ENCODE peak calls at places on chromosomes 7 and 10, in five cellular contexts. H is H1, Z is GM12878, G is HepG2, T is K562. J is an unnamed sample.

GRCh38 chr10:33258951-33259350 is 75.5 kb downstream of the NRP1 start:
- DNase-seq in H (no peak), Z (no peak), G (no peak), T (no peak), J (peak; percentile 58)

GRCh38 chr10:62224606-62225005 is 44.0 kb downstream of the RTKN2 start:
- DNase-seq in H (no peak), Z (no peak), G (no peak), T (no peak), J (peak; percentile 6)

GRCh38 chr10:90245623-90246022 is 544.2 kb downstream of the KIF20B start:
- DNase-seq in H (no peak), Z (no peak), G (no peak), T (no peak), J (no peak)

GRCh38 chr7:20085086-20085485 is 132.1 kb downstream of the MACC1 start:
- DNase-seq in H (no peak), Z (no peak), G (no peak), T (no peak), J (no peak)

GRCh38 chr7:114086491-114086905 is 167.7 kb upstream of the PPP1R3A start:
- DNase-seq in H (peak; percentile 51), Z (no peak), G (no peak), T (no peak), J (no peak)

GRCh38 chr10:116753759-116754158 is 11.4 kb upstream of the HSPA12A start:
- DNase-seq in H (no peak), Z (no peak), G (no peak), T (no peak), J (no peak)

GRCh38 chr10:28631896-28632596 is 45.3 kb upstream of the BAMBI start:
- DNase-seq in H (no peak), Z (no peak), G (peak; percentile 13), T (no peak), J (no peak)

GRCh38 chr10:118596426-118597124 is 1.1 kb upstream of the PRLHR start:
- DNase-seq in H (no peak), Z (no peak), G (no peak), T (no peak), J (no peak)

GRCh38 chr10:89978081-89978480 is 276.7 kb downstream of the KIF20B start:
- DNase-seq in H (no peak), Z (no peak), G (no peak), T (no peak), J (no peak)

GRCh38 chr7:117034851-117035462 is 81.7 kb downstream of the ST7 start:
- DNase-seq in H (no peak), Z (no peak), G (no peak), T (no peak), J (no peak)

GRCh38 chr10:131475043-131475442 is 163.5 kb upstream of the TCERG1L start:
- DNase-seq in H (no peak), Z (no peak), G (no peak), T (no peak), J (no peak)

GRCh38 chr10:118911361-118911760 is 118.2 kb upstream of the NANOS1 start:
- DNase-seq in H (no peak), Z (no peak), G (peak; percentile 58), T (no peak), J (peak; percentile 41)

DNA sequence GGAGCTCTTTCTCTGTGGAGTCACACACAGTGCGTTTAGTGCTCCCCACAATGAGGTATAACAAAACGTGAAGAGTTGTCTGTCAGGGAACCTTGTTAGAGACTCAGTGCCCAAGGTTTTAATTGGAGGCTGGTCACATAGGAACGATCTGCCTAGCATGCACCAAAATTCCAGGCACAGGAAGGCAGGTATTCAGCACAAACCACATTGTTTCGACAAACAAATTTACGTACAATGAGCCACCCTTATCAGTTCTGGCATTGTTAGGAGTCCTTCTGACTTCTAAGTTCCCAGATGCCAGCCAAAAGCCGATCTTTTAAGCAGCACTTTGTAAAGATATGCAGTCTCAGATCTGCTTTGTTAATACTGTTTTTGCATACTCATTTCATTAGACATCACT is 414.2 kb upstream of the MTPN start:
- DNase-seq in H (no peak), Z (no peak), G (no peak), T (no peak), J (no peak)
- TF ChIP-seq POLR2A in H (no peak), Z (no peak), G (no peak), T (no peak), J (no peak)

GRCh38 chr7:33422825-33423645 is 293.7 kb downstream of the BBS9 start:
- DNase-seq in H (no peak), Z (no peak), G (no peak), T (no peak), J (no peak)

GRCh38 chr7:33421384-33421783 is 292.0 kb downstream of the BBS9 start:
- DNase-seq in H (no peak), Z (no peak), G (no peak), T (no peak), J (no peak)

GRCh38 chr7:33420311-33420710 is 290.9 kb downstream of the BBS9 start:
- DNase-seq in H (no peak), Z (no peak), G (no peak), T (no peak), J (no peak)

GRCh38 chr7:33425385-33425784 is 296.0 kb downstream of the BBS9 start:
- DNase-seq in H (no peak), Z (no peak), G (no peak), T (no peak), J (no peak)

DNA sequence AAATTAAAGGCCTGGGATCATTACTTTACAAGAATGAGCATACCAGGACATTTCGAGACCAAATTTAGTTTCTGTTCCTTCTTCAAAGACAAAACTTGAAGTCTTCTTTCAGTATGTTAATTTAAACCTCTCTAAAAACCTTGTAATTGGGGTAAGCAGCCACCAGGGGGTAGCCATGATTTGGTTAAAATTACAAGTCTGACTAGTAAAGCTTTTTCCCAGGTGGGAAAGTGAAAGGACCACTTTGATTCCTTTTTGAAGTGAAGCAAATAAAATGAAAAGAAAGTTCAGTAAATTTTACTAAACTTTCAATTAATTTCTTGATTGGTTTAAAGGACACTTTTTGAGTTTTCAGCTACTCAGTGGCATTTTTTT is 294.3 kb downstream of the BBS9 start:
- DNase-seq in H (peak; percentile 67), Z (peak; percentile 24), G (peak; percentile 16), T (peak; percentile 7), J (peak; percentile 12)
- TF ChIP-seq HDAC2 in H (no peak), Z (no peak), G (no peak), T (no peak), J (no peak)

DNA sequence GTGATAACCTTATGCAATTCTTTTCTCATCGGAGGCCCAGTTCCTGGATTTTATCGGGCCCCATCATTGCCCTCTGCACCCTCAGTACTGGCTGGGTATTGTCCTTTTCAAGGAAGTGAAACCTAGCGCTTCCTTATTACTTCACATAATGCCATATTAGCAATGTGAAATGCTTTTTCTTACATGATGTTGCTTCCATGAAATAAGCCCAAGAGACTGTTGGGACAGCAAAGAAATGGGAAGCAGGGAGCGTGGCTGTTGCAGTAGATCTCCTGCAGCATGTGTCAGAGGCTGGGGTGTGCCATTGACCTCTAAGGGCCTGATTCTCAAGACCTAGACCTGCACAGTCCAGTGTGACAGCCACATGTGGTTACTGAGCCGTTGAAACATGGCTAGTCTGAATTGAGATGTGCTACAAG is 8.1 kb downstream of the CHN2 start:
- DNase-seq in H (no peak), Z (no peak), G (no peak), T (no peak), J (no peak)
- H3K4me2 ChIP-seq in H (no peak overlapping the region), Z (no peak overlapping the region), G (no peak overlapping the region), T (no peak overlapping the region), J (no peak overlapping the region)

GRCh38 chr7:26192485-26193087 is 8.0 kb downstream of the HNRNPA2B1 start:
- DNase-seq in H (no peak), Z (no peak), G (no peak), T (no peak), J (no peak)
- TF ChIP-seq POLR2A in H (peak; percentile 58), Z (no peak), G (peak; percentile 40), T (peak; percentile 46), J (no peak)

J was measured in A549.